ENCODE peak calls at places on chromosomes 1 and 21, in ten cellular contexts. W is heart left ventricle, N is pancreas, J is OCI-LY7, X is psoas muscle, S is neuronal stem cell, C is spleen, Z is caudate nucleus, P is testis, R is transverse colon. G is an unnamed sample.

GRCh38 chr1:164263540-164263939 is 295.4 kb upstream of the PBX1 start:
- DNase-seq in N (no peak), R (no peak), W (no peak), S (no peak), P (no peak), C (no peak), Z (no peak), X (no peak), J (no peak), G (no peak)

GRCh38 chr1:41773144-41773571 is 145.6 kb downstream of the HIVEP3 start:
- DNase-seq in J (no peak), P (no peak), X (no peak), W (no peak), R (no peak), Z (no peak), C (no peak), N (peak), S (no peak), G (no peak)

GRCh38 chr1:149848811-149849210 is 50.6 kb upstream of the BOLA1 start:
- DNase-seq in P (no peak), C (no peak), J (peak), N (no peak), Z (no peak), W (no peak), S (no peak), X (no peak), R (no peak), G (no peak)

GRCh38 chr1:191174298-191174697 is 696.6 kb upstream of the BRINP3 start:
- DNase-seq in R (no peak), C (no peak), P (no peak), S (no peak), X (no peak), J (peak), W (no peak), N (no peak), Z (no peak), G (no peak)

GRCh38 chr1:48794815-48795214 is 18.1 kb upstream of the BEND5 start:
- DNase-seq in N (no peak), W (no peak), R (no peak), J (no peak), S (no peak), C (no peak), Z (no peak), X (no peak), P (no peak), G (no peak)

GRCh38 chr1:44572572-44572879 is 101.8 kb downstream of the TMEM53 start:
- DNase-seq in X (no peak), P (no peak), S (no peak), Z (no peak), N (no peak), C (no peak), W (no peak), R (no peak), J (no peak), G (no peak)

GRCh38 chr1:50700226-50701020 is 259.6 kb downstream of the FAF1 start:
- DNase-seq in R (no peak), X (no peak), S (peak), Z (no peak), J (no peak), N (no peak), P (no peak), W (no peak), C (no peak), G (no peak)

GRCh38 chr1:117120774-117121588 is 568 bp downstream of the TRIM45 start:
- DNase-seq in S (no peak), P (no peak), Z (no peak), R (no peak), C (no peak), J (no peak), X (no peak), W (no peak), N (peak), G (no peak)

GRCh38 chr1:217017172-217017571 is 293.9 kb upstream of the ESRRG start:
- DNase-seq in P (no peak), R (no peak), X (no peak), J (no peak), W (no peak), Z (no peak), N (no peak), S (no peak), C (no peak), G (no peak)

GRCh38 chr1:235808226-235808625 is 58.5 kb downstream of the LYST start:
- DNase-seq in J (no peak), S (no peak), Z (no peak), X (no peak), N (no peak), P (no peak), C (no peak), R (no peak), W (no peak), G (no peak)

GRCh38 chr1:77228836-77229235 is 9.6 kb upstream of the PIGK start:
- DNase-seq in S (no peak), P (no peak), W (no peak), N (no peak), C (no peak), Z (no peak), J (no peak), R (no peak), X (no peak), G (no peak)

GRCh38 chr1:95652423-95652958 is 418.5 kb downstream of the RWDD3 start:
- DNase-seq in N (no peak), Z (no peak), X (no peak), W (no peak), C (no peak), S (no peak), R (no peak), P (no peak), J (no peak), G (no peak)

GRCh38 chr1:42888013-42888633 is 41.7 kb downstream of the ZNF691 start:
- DNase-seq in C (no peak), N (no peak), R (no peak), W (no peak), S (no peak), X (no peak), Z (no peak), J (no peak), P (no peak), G (no peak)

GRCh38 chr1:30744060-30744756 is 13.4 kb downstream of the LAPTM5 start:
- DNase-seq in W (no peak), Z (no peak), J (peak), R (no peak), X (no peak), C (peak), P (no peak), S (no peak), N (no peak), G (peak)

GRCh38 chr1:8903410-8903809 is 24.9 kb upstream of the ENO1 start:
- DNase-seq in N (no peak), J (no peak), Z (no peak), X (no peak), S (no peak), R (no peak), C (no peak), P (no peak), W (no peak), G (no peak)

GRCh38 chr1:151825811-151826660 is 5.6 kb downstream of the RORC start:
- DNase-seq in J (peak), X (no peak), S (no peak), P (peak), N (no peak), R (peak), W (no peak), C (no peak), Z (no peak), G (no peak)

GRCh38 chr1:33875857-33876256 is 12.0 kb downstream of the HMGB4 start:
- DNase-seq in S (no peak), P (no peak), C (no peak), N (no peak), X (no peak), Z (no peak), R (no peak), J (no peak), W (no peak), G (no peak)

GRCh38 chr1:145956776-145957442 is 908 bp downstream of the LIX1L start:
- DNase-seq in N (no peak), Z (no peak), S (no peak), R (no peak), W (peak), C (no peak), X (peak), P (peak), J (peak), G (no peak)

GRCh38 chr1:83762419-83762818 is 236.5 kb downstream of the TTLL7 start:
- DNase-seq in N (no peak), J (no peak), X (no peak), W (no peak), C (no peak), P (no peak), R (no peak), S (no peak), Z (no peak), G (no peak)

GRCh38 chr1:20322825-20323612 is 32.3 kb downstream of the VWA5B1 start:
- DNase-seq in J (peak), W (no peak), R (peak), P (no peak), X (no peak), S (no peak), Z (no peak), N (no peak), C (peak), G (peak)

GRCh38 chr21:31284797-31285397 is 59.2 kb downstream of the TIAM1 start:
- DNase-seq in C (no peak), Z (no peak), P (no peak), N (no peak), W (no peak), X (no peak), J (no peak), S (no peak), R (no peak), G (no peak)

GRCh38 chr21:42315296-42315891 is at the start of gene TFF3:
- DNase-seq in P (no peak), W (no peak), J (no peak), X (no peak), Z (no peak), S (no peak), C (peak), R (peak), N (peak), G (no peak)

GRCh38 chr1:93384656-93385055 is 38.9 kb downstream of the DR1 start:
- DNase-seq in R (no peak), S (no peak), N (no peak), C (no peak), X (no peak), J (no peak), P (no peak), Z (no peak), W (no peak), G (no peak)

GRCh38 chr1:237145379-237145778 is 103.4 kb downstream of the RYR2 start:
- DNase-seq in W (no peak), C (no peak), Z (no peak), S (no peak), P (no peak), J (no peak), N (no peak), X (no peak), R (no peak), G (no peak)

GRCh38 chr1:161086457-161086856 is 2.9 kb downstream of the NECTIN4 start:
- DNase-seq in W (no peak), R (peak), J (no peak), X (no peak), N (no peak), P (no peak), S (no peak), C (no peak), Z (no peak), G (no peak)

GRCh38 chr1:167910530-167910929 is 3.4 kb downstream of the ADCY10 start:
- DNase-seq in X (no peak), C (no peak), S (no peak), R (no peak), N (no peak), Z (no peak), W (no peak), J (no peak), P (no peak), G (no peak)

GRCh38 chr1:160877221-160877620 is 7.8 kb downstream of the ITLN1 start:
- DNase-seq in J (peak), C (no peak), Z (no peak), N (no peak), R (no peak), W (no peak), P (no peak), X (no peak), S (no peak), G (peak)

GRCh38 chr1:203170625-203171330 is 4.8 kb downstream of the MYBPH start:
- DNase-seq in X (no peak), W (no peak), R (no peak), J (no peak), P (no peak), N (no peak), S (no peak), Z (no peak), C (peak), G (no peak)

GRCh38 chr1:41866285-41866684 is 52.4 kb downstream of the HIVEP3 start:
- DNase-seq in N (no peak), X (no peak), R (no peak), P (peak), J (no peak), C (no peak), W (peak), S (no peak), Z (no peak), G (no peak)

GRCh38 chr1:206471415-206471801 is 1.1 kb downstream of the IKBKE start:
- DNase-seq in N (no peak), Z (no peak), X (no peak), C (no peak), P (no peak), W (no peak), R (no peak), S (no peak), J (peak), G (no peak)

GRCh38 chr21:31781737-31782136 is 49.8 kb upstream of the SCAF4 start:
- DNase-seq in C (no peak), X (peak), R (no peak), N (peak), P (peak), W (peak), S (no peak), J (no peak), Z (no peak), G (no peak)

GRCh38 chr1:64124751-64125445 is 78.5 kb upstream of the UBE2U start:
- DNase-seq in X (no peak), P (no peak), Z (no peak), R (no peak), J (no peak), C (no peak), S (no peak), N (no peak), W (no peak), G (no peak)

GRCh38 chr1:219236933-219237610 is 63.4 kb downstream of the LYPLAL1 start:
- DNase-seq in X (no peak), R (no peak), C (no peak), N (no peak), J (no peak), Z (no peak), P (no peak), W (no peak), S (no peak), G (no peak)

GRCh38 chr1:35463232-35463631 is 94.0 kb downstream of the KIAA0319L start:
- DNase-seq in J (no peak), S (no peak), P (no peak), N (no peak), Z (no peak), X (no peak), W (no peak), R (no peak), C (no peak), G (no peak)

GRCh38 chr1:73839922-73840321 is 358.1 kb downstream of the LRRIQ3 start:
- DNase-seq in N (no peak), J (peak), X (no peak), P (peak), Z (no peak), R (no peak), S (no peak), W (no peak), C (no peak), G (no peak)
- H3K27ac ChIP-seq in N (no peak), J (no peak), X (no peak), P (no peak), Z (no peak), R (no peak), S (no peak), W (no peak), C (no peak), G (no peak)

DNA sequence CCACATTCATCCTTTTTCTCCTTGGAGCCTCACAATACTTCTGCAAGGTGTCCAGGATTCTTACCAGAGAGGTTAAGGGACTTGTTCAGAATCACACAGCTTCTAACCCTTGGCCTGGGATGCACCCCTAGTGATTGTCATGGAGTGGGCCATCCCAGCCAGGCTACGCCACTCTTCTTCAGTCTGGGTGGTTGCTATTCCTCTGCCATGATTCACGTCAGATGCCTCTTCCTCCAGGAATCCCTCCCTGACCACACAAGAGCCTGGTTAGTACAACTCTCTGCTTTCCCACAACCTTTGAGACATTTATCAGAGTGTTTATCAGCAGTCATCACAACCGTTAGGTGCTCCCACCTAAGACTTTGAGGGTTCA is 121.8 kb downstream of the EPHB2 start:
- DNase-seq in C (peak), R (no peak), P (no peak), S (no peak), N (no peak), Z (no peak), J (no peak), X (no peak), W (no peak), G (no peak)
- H3K27ac ChIP-seq in C (no peak), R (no peak), P (no peak), S (no peak), N (no peak), Z (no peak), J (no peak), X (no peak), W (no peak), G (no peak)

GRCh38 chr1:3198371-3199287 is 129.6 kb downstream of the PRDM16 start:
- DNase-seq in W (no peak), Z (no peak), N (no peak), R (no peak), C (no peak), P (no peak), J (no peak), X (no peak), S (peak), G (no peak)
- H3K27ac ChIP-seq in W (peak), Z (peak), N (no peak), R (no peak), C (no peak), P (no peak), J (no peak), X (no peak), S (peak), G (no peak)

GRCh38 chr1:19080715-19081114 is 124.2 kb upstream of the IFFO2 start:
- DNase-seq in N (no peak), S (no peak), X (no peak), R (no peak), P (no peak), C (no peak), W (no peak), Z (no peak), J (no peak), G (no peak)

GRCh38 chr1:19079541-19079940 is 123.1 kb upstream of the IFFO2 start:
- DNase-seq in S (no peak), Z (no peak), C (no peak), W (no peak), N (no peak), P (no peak), J (no peak), X (no peak), R (no peak), G (no peak)

GRCh38 chr1:19083081-19083480 is 126.6 kb upstream of the IFFO2 start:
- DNase-seq in W (no peak), N (no peak), J (no peak), Z (no peak), R (no peak), S (no peak), C (no peak), P (peak), X (no peak), G (no peak)

GRCh38 chr1:19079983-19080472 is 123.6 kb upstream of the IFFO2 start:
- DNase-seq in S (no peak), P (no peak), R (no peak), Z (no peak), J (no peak), W (no peak), C (no peak), X (no peak), N (no peak), G (no peak)

GRCh38 chr1:19081218-19081893 is 124.9 kb upstream of the IFFO2 start:
- DNase-seq in X (peak), Z (no peak), W (peak), P (peak), J (no peak), C (no peak), R (peak), S (no peak), N (no peak), G (no peak)
- H3K27ac ChIP-seq in X (peak), Z (peak), W (peak), P (peak), J (no peak), C (peak), R (peak), S (no peak), N (no peak), G (no peak)

GRCh38 chr21:37554661-37555379 is 188.2 kb downstream of the DYRK1A start:
- DNase-seq in R (no peak), J (no peak), C (no peak), X (no peak), W (no peak), Z (no peak), P (no peak), S (no peak), N (no peak), G (no peak)
- H3K27ac ChIP-seq in R (no peak), J (no peak), C (no peak), X (peak), W (peak), Z (no peak), P (no peak), S (no peak), N (no peak), G (no peak)

GRCh38 chr1:119633575-119634325 is 14.3 kb downstream of the ZNF697 start:
- DNase-seq in S (no peak), Z (no peak), N (no peak), C (no peak), W (no peak), J (no peak), R (no peak), X (no peak), P (no peak), G (no peak)
- H3K27ac ChIP-seq in S (no peak), Z (no peak), N (no peak), C (no peak), W (peak), J (no peak), R (no peak), X (no peak), P (no peak), G (no peak)

DNA sequence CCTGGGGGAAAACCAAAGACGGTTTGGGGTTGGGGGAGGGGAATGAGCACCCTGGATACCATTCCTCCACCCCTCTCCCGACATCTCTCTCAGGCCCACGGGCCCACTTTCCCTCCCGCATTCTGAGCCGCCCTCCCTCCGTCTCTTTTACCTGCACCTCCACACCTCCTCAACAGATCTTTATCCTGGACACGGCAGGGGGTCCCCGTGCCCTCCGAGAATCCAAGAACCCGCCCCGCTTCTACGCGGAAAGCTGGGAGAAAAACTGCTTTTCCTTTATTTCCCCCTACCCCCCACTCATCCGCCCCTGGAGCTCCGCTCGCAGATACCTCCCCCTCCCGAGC is 108.8 kb downstream of the NAV1 start:
- DNase-seq in P (no peak), S (no peak), X (no peak), W (no peak), N (no peak), J (no peak), Z (no peak), R (no peak), C (no peak), G (no peak)
- H3K27ac ChIP-seq in P (no peak), S (no peak), X (no peak), W (peak), N (no peak), J (no peak), Z (peak), R (peak), C (no peak), G (no peak)

DNA sequence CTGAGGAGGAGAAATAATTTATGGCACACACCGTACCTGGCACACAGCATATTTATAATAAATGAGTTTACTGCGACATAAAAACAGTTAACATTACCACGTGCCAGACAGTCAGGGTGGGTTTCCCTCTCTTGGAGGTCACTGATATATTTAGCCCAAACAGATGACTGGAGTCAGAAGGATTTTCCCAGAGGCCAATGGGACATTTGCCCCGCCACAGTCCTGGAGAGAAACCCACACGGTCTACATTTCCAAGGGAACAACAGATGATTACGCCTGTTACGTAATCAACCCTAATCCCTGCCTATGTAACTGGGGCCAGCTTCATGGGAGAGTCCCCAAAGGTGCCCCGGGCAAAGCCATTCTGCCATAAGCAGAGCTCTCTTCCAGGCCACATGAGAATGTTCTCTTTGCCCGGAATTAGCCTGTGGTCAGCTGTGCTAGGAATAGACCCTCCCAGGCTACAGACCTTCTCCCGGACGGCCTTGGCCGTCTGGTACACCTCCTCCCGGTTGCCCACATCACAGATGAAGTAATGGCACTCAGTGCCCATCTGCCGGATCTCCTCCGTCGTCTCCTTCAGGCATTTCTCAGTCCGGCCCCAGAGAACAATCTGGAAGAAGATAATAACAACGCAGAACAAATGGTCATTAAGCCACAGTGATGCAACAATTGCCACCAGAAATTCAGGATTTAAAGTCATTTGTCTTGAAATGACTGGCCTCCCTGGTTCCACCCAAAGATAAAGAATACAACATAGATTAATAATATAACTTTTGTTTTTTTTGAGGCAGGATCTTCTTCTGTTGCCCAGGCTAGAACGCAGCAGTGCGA is 37.7 kb downstream of the DHRS3 start:
- DNase-seq in W (no peak), N (no peak), J (no peak), X (peak), Z (no peak), P (no peak), S (no peak), R (no peak), C (no peak), G (no peak)
- H3K27ac ChIP-seq in W (peak), N (no peak), J (no peak), X (peak), Z (no peak), P (no peak), S (no peak), R (peak), C (no peak), G (no peak)

G was measured in CD4-positive, alpha-beta memory T cell.